ENCODE peak calls at places on chromosomes 3 and 15, in five cellular contexts. One of them, this sample, is unnamed.

GRCh38 chr3:72768976-72769375 is 79.3 kb downstream of the SHQ1 start:
- DNase-seq in sigmoid colon: no peak
- DNase-seq in neural progenitor cell: no peak
- DNase-seq in thyroid gland: no peak
- DNase-seq in cardiac muscle cell: no peak
- DNase-seq in this sample: no peak

GRCh38 chr3:140078940-140079339 is 144.0 kb downstream of the CLSTN2 start:
- DNase-seq in sigmoid colon: no peak
- DNase-seq in neural progenitor cell: no peak
- DNase-seq in thyroid gland: no peak
- DNase-seq in cardiac muscle cell: no peak
- DNase-seq in this sample: no peak

GRCh38 chr3:59480486-59480995 is 430.7 kb upstream of the CFAP20DC start:
- DNase-seq in sigmoid colon: no peak
- DNase-seq in neural progenitor cell: no peak
- DNase-seq in thyroid gland: no peak
- DNase-seq in cardiac muscle cell: no peak
- DNase-seq in this sample: peak; percentile 9

GRCh38 chr15:34855893-34856292 is 60.5 kb upstream of the ACTC1 start:
- DNase-seq in sigmoid colon: no peak
- DNase-seq in neural progenitor cell: no peak
- DNase-seq in thyroid gland: no peak
- DNase-seq in cardiac muscle cell: no peak
- DNase-seq in this sample: no peak

GRCh38 chr3:53166781-53167291 is 5.8 kb downstream of the PRKCD start:
- DNase-seq in sigmoid colon: peak; percentile 78
- DNase-seq in neural progenitor cell: no peak
- DNase-seq in thyroid gland: peak; percentile 80
- DNase-seq in cardiac muscle cell: no peak
- DNase-seq in this sample: no peak

GRCh38 chr15:64246364-64247189 is 83.8 kb upstream of the PPIB start:
- DNase-seq in sigmoid colon: no peak
- DNase-seq in neural progenitor cell: no peak
- DNase-seq in thyroid gland: no peak
- DNase-seq in cardiac muscle cell: no peak
- DNase-seq in this sample: no peak

GRCh38 chr15:96170616-96171270 is 159.8 kb upstream of the NR2F2 start:
- DNase-seq in sigmoid colon: no peak
- DNase-seq in neural progenitor cell: no peak
- DNase-seq in thyroid gland: no peak
- DNase-seq in cardiac muscle cell: no peak
- DNase-seq in this sample: peak; percentile 43

GRCh38 chr3:24674261-24674660 is 179.6 kb upstream of the THRB start:
- DNase-seq in sigmoid colon: no peak
- DNase-seq in neural progenitor cell: no peak
- DNase-seq in thyroid gland: no peak
- DNase-seq in cardiac muscle cell: no peak
- DNase-seq in this sample: no peak

GRCh38 chr3:111831840-111832239 is 27.2 kb upstream of the PHLDB2 start:
- DNase-seq in sigmoid colon: no peak
- DNase-seq in neural progenitor cell: no peak
- DNase-seq in thyroid gland: no peak
- DNase-seq in cardiac muscle cell: no peak
- DNase-seq in this sample: no peak

GRCh38 chr3:38545983-38546382 is 49.8 kb downstream of the EXOG start:
- DNase-seq in sigmoid colon: no peak
- DNase-seq in neural progenitor cell: no peak
- DNase-seq in thyroid gland: no peak
- DNase-seq in cardiac muscle cell: no peak
- DNase-seq in this sample: no peak

GRCh38 chr15:72770673-72771328 is 12.8 kb downstream of the ADPGK start:
- DNase-seq in sigmoid colon: no peak
- DNase-seq in neural progenitor cell: no peak
- DNase-seq in thyroid gland: no peak
- DNase-seq in cardiac muscle cell: no peak
- DNase-seq in this sample: no peak

GRCh38 chr3:179717219-179717618 is 64.4 kb downstream of the USP13 start:
- DNase-seq in sigmoid colon: no peak
- DNase-seq in neural progenitor cell: no peak
- DNase-seq in thyroid gland: no peak
- DNase-seq in cardiac muscle cell: no peak
- DNase-seq in this sample: no peak

GRCh38 chr3:21158801-21159564 is 592.0 kb downstream of the ZNF385D start:
- DNase-seq in sigmoid colon: no peak
- DNase-seq in neural progenitor cell: no peak
- DNase-seq in thyroid gland: no peak
- DNase-seq in cardiac muscle cell: no peak
- DNase-seq in this sample: no peak

GRCh38 chr3:157585386-157585785 is 82.2 kb upstream of the VEPH1 start:
- DNase-seq in sigmoid colon: no peak
- DNase-seq in neural progenitor cell: no peak
- DNase-seq in thyroid gland: no peak
- DNase-seq in cardiac muscle cell: no peak
- DNase-seq in this sample: no peak

GRCh38 chr3:72482589-72483249 is 365.5 kb downstream of the SHQ1 start:
- DNase-seq in sigmoid colon: peak; percentile 73
- DNase-seq in neural progenitor cell: no peak
- DNase-seq in thyroid gland: peak; percentile 22
- DNase-seq in cardiac muscle cell: peak; percentile 22
- DNase-seq in this sample: peak; percentile 81

GRCh38 chr3:126312326-126312725 is 44.9 kb downstream of the KLF15 start:
- DNase-seq in sigmoid colon: no peak
- DNase-seq in neural progenitor cell: no peak
- DNase-seq in thyroid gland: no peak
- DNase-seq in cardiac muscle cell: no peak
- DNase-seq in this sample: no peak

GRCh38 chr3:114056130-114057010 is at the start of the genes CCDC191 and QTRT2:
- DNase-seq in sigmoid colon: peak; percentile 99
- DNase-seq in neural progenitor cell: peak; percentile 100
- DNase-seq in thyroid gland: peak; percentile 99
- DNase-seq in cardiac muscle cell: peak; percentile 99
- DNase-seq in this sample: peak; percentile 99

GRCh38 chr3:8500208-8500961 is 1.2 kb upstream of the LMCD1 start:
- DNase-seq in sigmoid colon: no peak
- DNase-seq in neural progenitor cell: peak; percentile 78
- DNase-seq in thyroid gland: peak; percentile 20
- DNase-seq in cardiac muscle cell: peak; percentile 19
- DNase-seq in this sample: peak; percentile 44

GRCh38 chr3:48285132-48285531 is 44.2 kb downstream of the ZNF589 start:
- DNase-seq in sigmoid colon: no peak
- DNase-seq in neural progenitor cell: no peak
- DNase-seq in thyroid gland: no peak
- DNase-seq in cardiac muscle cell: no peak
- DNase-seq in this sample: no peak

GRCh38 chr3:195154111-195154791 is 116.7 kb downstream of the XXYLT1 start:
- DNase-seq in sigmoid colon: no peak
- DNase-seq in neural progenitor cell: no peak
- DNase-seq in thyroid gland: peak; percentile 24
- DNase-seq in cardiac muscle cell: no peak
- DNase-seq in this sample: no peak

GRCh38 chr3:104909721-104910120 is 457.0 kb upstream of the ALCAM start:
- DNase-seq in sigmoid colon: no peak
- DNase-seq in neural progenitor cell: no peak
- DNase-seq in thyroid gland: no peak
- DNase-seq in cardiac muscle cell: no peak
- DNase-seq in this sample: no peak

GRCh38 chr15:99449514-99449913 is 116.3 kb upstream of the MEF2A start:
- DNase-seq in sigmoid colon: no peak
- DNase-seq in neural progenitor cell: no peak
- DNase-seq in thyroid gland: no peak
- DNase-seq in cardiac muscle cell: no peak
- DNase-seq in this sample: no peak

GRCh38 chr15:62087671-62088360 is 21.0 kb downstream of the C2CD4A start:
- DNase-seq in sigmoid colon: no peak
- DNase-seq in neural progenitor cell: no peak
- DNase-seq in thyroid gland: peak; percentile 4
- DNase-seq in cardiac muscle cell: no peak
- DNase-seq in this sample: peak; percentile 48

GRCh38 chr3:186361612-186362408 is at the start of gene DGKG:
- DNase-seq in sigmoid colon: peak; percentile 82
- DNase-seq in neural progenitor cell: peak; percentile 59
- DNase-seq in thyroid gland: peak; percentile 80
- DNase-seq in cardiac muscle cell: peak; percentile 50
- DNase-seq in this sample: peak; percentile 54

DNA sequence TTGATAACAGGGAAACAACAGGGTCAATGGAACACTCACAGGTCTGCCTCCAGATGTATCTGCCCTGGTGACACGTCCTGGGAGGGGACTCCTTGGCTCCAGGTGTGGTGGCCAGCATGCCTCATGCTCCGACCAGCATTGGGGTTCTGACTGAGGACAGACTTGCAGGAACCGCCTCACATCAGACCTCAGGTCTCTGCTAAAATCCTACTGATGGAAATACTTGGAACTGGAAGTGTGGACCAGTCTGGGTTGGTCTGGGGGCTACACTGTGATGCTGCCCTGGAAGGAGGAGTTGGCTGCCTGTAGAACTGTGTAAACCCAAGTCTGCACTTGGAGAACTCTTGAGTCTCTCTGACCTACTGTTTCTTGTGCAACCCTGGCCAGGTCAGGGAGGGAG is 17.1 kb upstream of the KY start:
- DNase-seq in sigmoid colon: no peak
- DNase-seq in neural progenitor cell: no peak
- DNase-seq in thyroid gland: no peak
- DNase-seq in cardiac muscle cell: no peak
- DNase-seq in this sample: no peak
- H3K4me1 ChIP-seq in sigmoid colon: peaks cover 12% of the 10 kb centered on the region
- H3K4me1 ChIP-seq in neural progenitor cell: no peaks in the 10 kb centered on the region
- H3K4me1 ChIP-seq in thyroid gland: peaks cover 31% of the 10 kb centered on the region
- H3K4me1 ChIP-seq in cardiac muscle cell: no peaks in the 10 kb centered on the region
- H3K4me1 ChIP-seq in this sample: no peaks in the 10 kb centered on the region

GRCh38 chr3:108569336-108569735 is 19.9 kb downstream of the CIP2A start:
- DNase-seq in sigmoid colon: no peak
- DNase-seq in neural progenitor cell: no peak
- DNase-seq in thyroid gland: no peak
- DNase-seq in cardiac muscle cell: no peak
- DNase-seq in this sample: no peak

GRCh38 chr3:108566599-108566998 is 22.6 kb downstream of the CIP2A start:
- DNase-seq in sigmoid colon: no peak
- DNase-seq in neural progenitor cell: no peak
- DNase-seq in thyroid gland: no peak
- DNase-seq in cardiac muscle cell: no peak
- DNase-seq in this sample: no peak

GRCh38 chr3:108565506-108565905 is 23.7 kb downstream of the CIP2A start:
- DNase-seq in sigmoid colon: no peak
- DNase-seq in neural progenitor cell: no peak
- DNase-seq in thyroid gland: no peak
- DNase-seq in cardiac muscle cell: no peak
- DNase-seq in this sample: no peak

GRCh38 chr3:108562565-108562964 is 26.7 kb downstream of the CIP2A start:
- DNase-seq in sigmoid colon: no peak
- DNase-seq in neural progenitor cell: no peak
- DNase-seq in thyroid gland: no peak
- DNase-seq in cardiac muscle cell: no peak
- DNase-seq in this sample: no peak

GRCh38 chr3:108564564-108564963 is 24.7 kb downstream of the CIP2A start:
- DNase-seq in sigmoid colon: no peak
- DNase-seq in neural progenitor cell: no peak
- DNase-seq in thyroid gland: no peak
- DNase-seq in cardiac muscle cell: no peak
- DNase-seq in this sample: no peak
- H3K4me1 ChIP-seq in sigmoid colon: no peaks in the 10 kb centered on the region
- H3K4me1 ChIP-seq in neural progenitor cell: no peaks in the 10 kb centered on the region
- H3K4me1 ChIP-seq in thyroid gland: no peaks in the 10 kb centered on the region
- H3K4me1 ChIP-seq in cardiac muscle cell: no peaks in the 10 kb centered on the region
- H3K4me1 ChIP-seq in this sample: no peaks in the 10 kb centered on the region

GRCh38 chr15:29140475-29141172 is 129.0 kb downstream of the NSMCE3 start:
- DNase-seq in sigmoid colon: no peak
- DNase-seq in neural progenitor cell: no peak
- DNase-seq in thyroid gland: no peak
- DNase-seq in cardiac muscle cell: no peak
- DNase-seq in this sample: no peak
- H3K4me1 ChIP-seq in sigmoid colon: peaks cover 9% of the 10 kb centered on the region
- H3K4me1 ChIP-seq in neural progenitor cell: peaks cover 7% of the 10 kb centered on the region
- H3K4me1 ChIP-seq in thyroid gland: no peaks in the 10 kb centered on the region
- H3K4me1 ChIP-seq in cardiac muscle cell: no peaks in the 10 kb centered on the region
- H3K4me1 ChIP-seq in this sample: peaks cover 13% of the 10 kb centered on the region

GRCh38 chr15:70268698-70269251 is 171.1 kb upstream of the TLE3 start:
- DNase-seq in sigmoid colon: no peak
- DNase-seq in neural progenitor cell: no peak
- DNase-seq in thyroid gland: no peak
- DNase-seq in cardiac muscle cell: no peak
- DNase-seq in this sample: no peak
- H3K4me1 ChIP-seq in sigmoid colon: peaks cover 69% of the 10 kb centered on the region
- H3K4me1 ChIP-seq in neural progenitor cell: peaks cover 44% of the 10 kb centered on the region
- H3K4me1 ChIP-seq in thyroid gland: peaks cover 63% of the 10 kb centered on the region
- H3K4me1 ChIP-seq in cardiac muscle cell: peaks cover 14% of the 10 kb centered on the region
- H3K4me1 ChIP-seq in this sample: peaks cover 5% of the 10 kb centered on the region

GRCh38 chr3:50594253-50594785 is 17.3 kb downstream of the CISH start:
- DNase-seq in sigmoid colon: no peak
- DNase-seq in neural progenitor cell: no peak
- DNase-seq in thyroid gland: peak; percentile 32
- DNase-seq in cardiac muscle cell: no peak
- DNase-seq in this sample: no peak
- H3K4me1 ChIP-seq in sigmoid colon: peaks cover 22% of the 10 kb centered on the region
- H3K4me1 ChIP-seq in neural progenitor cell: no peaks in the 10 kb centered on the region
- H3K4me1 ChIP-seq in thyroid gland: peaks cover 53% of the 10 kb centered on the region
- H3K4me1 ChIP-seq in cardiac muscle cell: no peaks in the 10 kb centered on the region
- H3K4me1 ChIP-seq in this sample: peaks cover 48% of the 10 kb centered on the region

GRCh38 chr3:27559381-27559780 is 75.2 kb upstream of the SLC4A7 start:
- DNase-seq in sigmoid colon: no peak
- DNase-seq in neural progenitor cell: no peak
- DNase-seq in thyroid gland: no peak
- DNase-seq in cardiac muscle cell: no peak
- DNase-seq in this sample: no peak
- H3K4me1 ChIP-seq in sigmoid colon: peaks cover 25% of the 10 kb centered on the region
- H3K4me1 ChIP-seq in neural progenitor cell: no peaks in the 10 kb centered on the region
- H3K4me1 ChIP-seq in thyroid gland: no peaks in the 10 kb centered on the region
- H3K4me1 ChIP-seq in cardiac muscle cell: no peaks in the 10 kb centered on the region
- H3K4me1 ChIP-seq in this sample: no peaks in the 10 kb centered on the region

DNA sequence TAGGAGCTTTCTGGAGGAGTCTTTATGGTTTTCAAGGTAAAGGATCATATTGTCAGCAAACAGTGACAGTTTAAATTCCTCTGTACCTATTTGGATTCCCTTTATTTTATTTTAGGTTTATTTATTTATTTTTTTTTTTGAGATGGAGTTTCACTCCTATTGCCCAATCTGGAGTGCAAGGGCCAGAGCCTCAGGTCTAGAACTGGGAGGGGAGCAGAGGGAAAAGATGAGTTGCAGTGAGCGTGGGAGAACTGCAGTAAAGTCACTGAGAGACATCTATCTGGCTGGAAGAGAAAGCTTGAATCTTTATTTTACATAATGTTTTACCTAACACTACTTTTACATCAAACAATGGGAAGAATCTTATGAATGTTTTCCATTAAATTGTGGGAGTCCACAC is 49.5 kb upstream of the GK5 start:
- DNase-seq in sigmoid colon: no peak
- DNase-seq in neural progenitor cell: no peak
- DNase-seq in thyroid gland: no peak
- DNase-seq in cardiac muscle cell: no peak
- DNase-seq in this sample: no peak
- H3K4me1 ChIP-seq in sigmoid colon: peaks cover 9% of the 10 kb centered on the region
- H3K4me1 ChIP-seq in neural progenitor cell: no peaks in the 10 kb centered on the region
- H3K4me1 ChIP-seq in thyroid gland: peaks cover 17% of the 10 kb centered on the region
- H3K4me1 ChIP-seq in cardiac muscle cell: no peaks in the 10 kb centered on the region
- H3K4me1 ChIP-seq in this sample: no peaks in the 10 kb centered on the region

This sample was measured in body of pancreas.